ENCODE peak calls at places on chromosomes 11 and 22, in seven cellular contexts. U is brain microvascular endothelial cell, G is psoas muscle, P is stomach, T is cardiac muscle cell, X is lung, J is pancreas. S is an unnamed sample. For H3K36me3, the result is how much of the 10 kb centered on the place peaks cover.

GRCh38 chr11:83157755-83158473 is 983 bp downstream of the PCF11 start:
- DNase-seq in U (peak), G (peak), P (peak), T (peak), X (peak), J (peak), S (peak)

GRCh38 chr11:76693791-76694190 is 23.2 kb upstream of the LRRC32 start:
- DNase-seq in U (no peak), G (no peak), P (no peak), T (no peak), X (no peak), J (no peak), S (no peak)

GRCh38 chr11:118002541-118003019 is 16.4 kb downstream of the IL10RA start:
- DNase-seq in U (no peak), G (no peak), P (no peak), T (peak), X (peak), J (peak), S (no peak)

GRCh38 chr11:126355926-126356897 is 726 bp downstream of the ST3GAL4 start:
- DNase-seq in U (no peak), G (peak), P (no peak), T (no peak), X (no peak), J (no peak), S (no peak)

GRCh38 chr11:124944565-124944964 is 8.7 kb upstream of the HEPACAM start:
- DNase-seq in U (no peak), G (no peak), P (no peak), T (no peak), X (no peak), J (no peak), S (no peak)

GRCh38 chr11:23931443-23931842 is 565.4 kb upstream of the LUZP2 start:
- DNase-seq in U (no peak), G (no peak), P (no peak), T (no peak), X (no peak), J (no peak), S (no peak)

GRCh38 chr22:26584010-26584409 is 5.9 kb downstream of the TPST2 start:
- DNase-seq in U (no peak), G (no peak), P (no peak), T (no peak), X (no peak), J (no peak), S (no peak)

GRCh38 chr11:107011977-107012376 is 6.3 kb downstream of the GUCY1A2 start:
- DNase-seq in U (peak), G (no peak), P (no peak), T (peak), X (no peak), J (no peak), S (peak)

GRCh38 chr11:117428856-117429229 is 101.2 kb downstream of the CEP164 start:
- DNase-seq in U (no peak), G (no peak), P (no peak), T (no peak), X (no peak), J (no peak), S (no peak)

GRCh38 chr11:61325649-61326414 is 7.1 kb downstream of the DDB1 start:
- DNase-seq in U (no peak), G (no peak), P (no peak), T (peak), X (no peak), J (no peak), S (peak)

GRCh38 chr11:38460901-38461300 is 1862.9 kb upstream of the RAG2 start:
- DNase-seq in U (peak), G (no peak), P (peak), T (peak), X (peak), J (peak), S (peak)

GRCh38 chr11:32829680-32830412 is at the start of gene PRRG4:
- DNase-seq in U (no peak), G (peak), P (peak), T (peak), X (peak), J (peak), S (peak)

GRCh38 chr11:3808846-3809623 is 675 bp downstream of the PGAP2 start:
- DNase-seq in U (no peak), G (no peak), P (peak), T (peak), X (peak), J (peak), S (peak)

GRCh38 chr22:42078469-42079318 is 806 bp upstream of the SMDT1 start:
- DNase-seq in U (no peak), G (no peak), P (no peak), T (peak), X (no peak), J (peak), S (no peak)

GRCh38 chr11:95831198-95831883 is 41.0 kb downstream of the CEP57 start:
- DNase-seq in U (peak), G (no peak), P (no peak), T (peak), X (no peak), J (no peak), S (peak)

GRCh38 chr11:82089426-82089825 is 644.2 kb downstream of the FAM181B start:
- DNase-seq in U (no peak), G (no peak), P (no peak), T (no peak), X (no peak), J (no peak), S (no peak)

GRCh38 chr11:45652781-45653180 is 12.6 kb downstream of the CHST1 start:
- DNase-seq in U (no peak), G (no peak), P (no peak), T (peak), X (no peak), J (no peak), S (peak)

GRCh38 chr11:109729761-109730160 is 307.8 kb downstream of the C11orf87 start:
- DNase-seq in U (no peak), G (no peak), P (no peak), T (no peak), X (no peak), J (peak), S (no peak)

GRCh38 chr11:8913961-8914660 is 3.1 kb downstream of the AKIP1 start:
- DNase-seq in U (peak), G (no peak), P (no peak), T (peak), X (no peak), J (no peak), S (peak)

GRCh38 chr22:46791201-46791731 is 28.8 kb downstream of the TBC1D22A start:
- DNase-seq in U (peak), G (peak), P (peak), T (peak), X (no peak), J (no peak), S (peak)

GRCh38 chr11:44286268-44286880 is 23.6 kb downstream of the ALX4 start:
- DNase-seq in U (peak), G (peak), P (peak), T (peak), X (peak), J (peak), S (peak)
- TF ChIP-seq CTCF in U (peak), G (peak), P (peak), T (peak), X (peak), J (peak), S (peak)

GRCh38 chr11:13010737-13011342 is 1.7 kb downstream of the RASSF10 start:
- DNase-seq in U (no peak), G (no peak), P (peak), T (peak), X (peak), J (peak), S (peak)

GRCh38 chr11:13009921-13010736 is 1.0 kb downstream of the RASSF10 start:
- DNase-seq in U (no peak), G (peak), P (peak), T (peak), X (peak), J (peak), S (peak)

GRCh38 chr11:13012037-13012693 is 3.0 kb downstream of the RASSF10 start:
- DNase-seq in U (no peak), G (no peak), P (peak), T (peak), X (no peak), J (peak), S (no peak)

GRCh38 chr11:13013054-13013488 is 4.0 kb downstream of the RASSF10 start:
- DNase-seq in U (no peak), G (no peak), P (no peak), T (no peak), X (no peak), J (no peak), S (no peak)

GRCh38 chr11:13011366-13012036 is 2.4 kb downstream of the RASSF10 start:
- DNase-seq in U (no peak), G (no peak), P (no peak), T (no peak), X (no peak), J (no peak), S (peak)
- H3K4me3 ChIP-seq in U (no peak), G (peak), P (peak), T (peak), X (no peak), J (no peak), S (peak)

GRCh38 chr11:130124096-130124495 is 35.5 kb upstream of the ST14 start:
- DNase-seq in U (peak), G (peak), P (peak), T (peak), X (peak), J (no peak), S (peak)

GRCh38 chr11:130127509-130127908 is 32.1 kb upstream of the ST14 start:
- DNase-seq in U (no peak), G (no peak), P (no peak), T (no peak), X (no peak), J (no peak), S (no peak)

GRCh38 chr11:130128626-130129025 is 31.0 kb upstream of the ST14 start:
- DNase-seq in U (no peak), G (no peak), P (no peak), T (no peak), X (no peak), J (no peak), S (no peak)

GRCh38 chr11:130123414-130124040 is 36.1 kb upstream of the ST14 start:
- DNase-seq in U (peak), G (no peak), P (no peak), T (no peak), X (no peak), J (no peak), S (no peak)

GRCh38 chr11:130125638-130126037 is 33.9 kb upstream of the ST14 start:
- DNase-seq in U (no peak), G (no peak), P (no peak), T (no peak), X (no peak), J (no peak), S (peak)
- H3K36me3 ChIP-seq in U (under half), G (half or more), P (half or more), T (half or more), X (under half), J (under half), S (under half)

GRCh38 chr11:67649634-67650540 is 643 bp downstream of the ACY3 start:
- DNase-seq in U (no peak), G (no peak), P (no peak), T (no peak), X (no peak), J (no peak), S (no peak)
- TF ChIP-seq CTCF in U (no peak), G (no peak), P (no peak), T (no peak), X (no peak), J (no peak), S (no peak)

DNA sequence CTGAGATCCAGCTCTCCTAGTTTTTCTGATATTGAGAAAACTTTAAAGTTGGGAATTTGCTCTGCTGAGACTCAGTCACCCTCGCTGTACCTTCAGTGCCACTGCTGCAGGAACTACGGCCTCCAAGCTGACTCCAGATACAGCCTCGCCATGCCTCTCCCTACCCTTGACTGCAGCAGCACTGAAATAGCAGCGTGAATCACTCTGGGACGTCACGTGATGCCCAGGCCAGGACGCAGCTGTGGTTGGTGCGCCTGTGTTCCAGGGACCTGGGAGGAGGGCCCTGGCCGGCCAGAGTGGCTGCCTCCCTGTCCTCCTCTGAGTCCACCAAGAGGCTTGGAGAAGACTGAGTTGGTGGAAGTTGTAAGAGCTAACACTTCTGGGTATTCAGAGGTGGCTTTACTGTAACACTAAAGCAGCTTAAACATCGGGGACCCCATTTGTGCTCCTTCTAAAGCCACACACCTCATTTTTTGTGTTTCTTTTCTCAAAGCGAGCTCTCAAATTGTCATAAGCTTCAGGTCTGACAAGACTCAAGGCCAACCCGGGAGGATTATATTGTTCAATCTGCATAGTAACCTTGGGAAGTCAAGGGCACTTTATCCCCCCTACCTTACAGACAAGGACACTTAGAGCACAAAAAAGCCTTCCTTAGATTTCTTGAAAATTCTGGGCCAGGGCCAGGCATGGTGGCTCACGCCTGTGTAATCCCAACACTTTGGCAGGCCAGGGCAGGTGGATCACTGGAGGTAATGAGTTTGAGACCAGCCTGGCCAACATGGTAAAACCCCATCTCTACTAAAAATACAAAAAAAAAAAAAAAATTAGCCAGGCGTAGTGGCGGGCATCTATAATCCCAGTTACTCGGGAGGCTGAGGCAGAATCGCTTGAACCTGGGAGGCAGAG is 4.2 kb upstream of the STIP1 start:
- DNase-seq in U (peak), G (peak), P (peak), T (peak), X (peak), J (peak), S (peak)
- H3K4me3 ChIP-seq in U (peak), G (peak), P (no peak), T (no peak), X (no peak), J (peak), S (no peak)

S was measured in bronchial epithelial cell.